ENCODE peak calls at places on chromosome 14, in nine cellular contexts. O is HCT116, C is HL-60, J is stomach, I is suprapubic skin, R is K562, S is GM12891, U is sigmoid colon, Y is GM23338. N is an unnamed sample.

GRCh38 chr14:89921896-89922548 is 32.5 kb downstream of the EFCAB11 start:
- DNase-seq in O (no peak), I (no peak), C (no peak), R (no peak), J (no peak), S (no peak), U (no peak), Y (no peak), N (no peak)

GRCh38 chr14:99752486-99753121 is 40.6 kb upstream of the EML1 start:
- DNase-seq in Y (no peak), R (no peak), C (no peak), O (no peak), U (no peak), J (no peak), S (no peak), I (no peak), N (no peak)

GRCh38 chr14:24368562-24369252 is 723 bp downstream of the NFATC4 start:
- DNase-seq in S (peak; percentile 72), O (no peak), R (peak; percentile 28), C (no peak), Y (peak; percentile 87), J (no peak), I (peak; percentile 87), U (peak; percentile 89), N (no peak)

GRCh38 chr14:100906420-100906819 is 2.9 kb upstream of the RTL1 start:
- DNase-seq in J (no peak), C (no peak), U (peak; percentile 57), I (no peak), Y (peak; percentile 70), O (no peak), R (peak; percentile 12), S (no peak), N (no peak)

GRCh38 chr14:72369106-72369505 is 436.9 kb downstream of the RGS6 start:
- DNase-seq in J (no peak), R (no peak), S (no peak), I (no peak), C (no peak), Y (no peak), O (no peak), U (no peak), N (no peak)

GRCh38 chr14:96582641-96582980 is 80.4 kb downstream of the PAPOLA start:
- DNase-seq in I (peak; percentile 47), C (no peak), U (no peak), R (no peak), J (no peak), S (no peak), Y (no peak), O (no peak), N (no peak)

GRCh38 chr14:23638414-23639047 is 2.4 kb downstream of the DHRS2 start:
- DNase-seq in U (no peak), S (no peak), R (no peak), O (no peak), C (no peak), I (no peak), Y (no peak), J (no peak), N (no peak)

GRCh38 chr14:81125536-81125935 is 95.2 kb downstream of the GTF2A1 start:
- DNase-seq in Y (no peak), C (no peak), I (no peak), O (no peak), J (no peak), S (no peak), U (no peak), R (no peak), N (no peak)

GRCh38 chr14:103370087-103370486 is 15.1 kb upstream of the MARK3 start:
- DNase-seq in I (no peak), J (no peak), R (no peak), O (no peak), U (peak; percentile 27), Y (no peak), S (no peak), C (no peak), N (no peak)

GRCh38 chr14:34713681-34714319 is 593 bp downstream of the CFL2 start:
- DNase-seq in R (peak; percentile 29), C (no peak), S (no peak), O (no peak), Y (peak; percentile 33), J (peak; percentile 27), I (no peak), U (peak; percentile 79), N (no peak)

GRCh38 chr14:41000350-41000749 is 606.3 kb upstream of the LRFN5 start:
- DNase-seq in I (no peak), R (no peak), U (no peak), O (no peak), C (no peak), S (no peak), J (no peak), Y (no peak), N (no peak)

GRCh38 chr14:52950898-52951729 is at the start of gene FERMT2:
- DNase-seq in S (peak; percentile 56), I (peak; percentile 89), Y (peak; percentile 95), R (peak; percentile 41), J (peak; percentile 86), O (peak; percentile 57), U (peak; percentile 96), C (no peak), N (no peak)

GRCh38 chr14:32230181-32230580 is 27.1 kb upstream of the RNU6-8 start:
- DNase-seq in U (no peak), R (no peak), S (no peak), I (no peak), Y (no peak), J (no peak), O (no peak), C (no peak), N (no peak)

GRCh38 chr14:54815016-54815415 is 87.6 kb downstream of the GCH1 start:
- DNase-seq in O (no peak), Y (no peak), U (no peak), R (no peak), C (no peak), I (no peak), J (no peak), S (no peak), N (no peak)

GRCh38 chr14:90454041-90455000 is 57.5 kb downstream of the CALM1 start:
- DNase-seq in C (no peak), J (peak; percentile 81), R (peak; percentile 76), S (no peak), O (peak; percentile 57), U (peak; percentile 91), I (no peak), Y (peak; percentile 98), N (no peak)

GRCh38 chr14:93788557-93789365 is 476 bp upstream of the PRIMA1 start:
- DNase-seq in S (peak; percentile 31), J (peak; percentile 58), C (no peak), Y (peak; percentile 78), O (no peak), R (no peak), I (no peak), U (peak; percentile 88), N (no peak)
- TF ChIP-seq POLR2AphosphoS5 in S (no peak), J (no peak), C (no peak), Y (peak; percentile 68), O (no peak), R (no peak), I (no peak), U (peak; percentile 70), N (no peak)

GRCh38 chr14:59262717-59263469 is 74.4 kb downstream of the DAAM1 start:
- DNase-seq in I (no peak), S (no peak), Y (peak; percentile 47), J (no peak), C (no peak), U (no peak), R (peak; percentile 6), O (no peak), N (no peak)
- TF ChIP-seq POLR2AphosphoS5 in I (no peak), S (no peak), Y (no peak), J (no peak), C (no peak), U (no peak), R (no peak), O (no peak), N (no peak)

GRCh38 chr14:93892505-93892839 is 34.7 kb upstream of the FAM181A start:
- DNase-seq in U (no peak), O (no peak), Y (no peak), S (no peak), C (no peak), J (no peak), I (no peak), R (no peak), N (no peak)

GRCh38 chr14:93892923-93893549 is 34.1 kb upstream of the FAM181A start:
- DNase-seq in R (peak; percentile 57), O (peak; percentile 35), I (peak; percentile 89), J (peak; percentile 82), Y (peak; percentile 84), S (peak; percentile 56), C (peak; percentile 17), U (peak; percentile 90), N (peak; percentile 41)

GRCh38 chr14:93891756-93892504 is 35.2 kb upstream of the FAM181A start:
- DNase-seq in U (no peak), J (no peak), O (no peak), Y (no peak), C (no peak), I (no peak), R (no peak), S (no peak), N (no peak)

GRCh38 chr14:93889739-93890138 is 37.4 kb upstream of the FAM181A start:
- DNase-seq in I (no peak), O (no peak), C (no peak), J (no peak), S (no peak), U (no peak), R (no peak), Y (no peak), N (no peak)

GRCh38 chr14:93888995-93889394 is 38.1 kb upstream of the FAM181A start:
- DNase-seq in I (no peak), U (no peak), O (no peak), R (no peak), S (no peak), C (no peak), Y (no peak), J (no peak), N (no peak)
- TF ChIP-seq POLR2AphosphoS5 in I (no peak), U (no peak), O (no peak), R (no peak), S (no peak), C (no peak), Y (no peak), J (no peak), N (no peak)

DNA sequence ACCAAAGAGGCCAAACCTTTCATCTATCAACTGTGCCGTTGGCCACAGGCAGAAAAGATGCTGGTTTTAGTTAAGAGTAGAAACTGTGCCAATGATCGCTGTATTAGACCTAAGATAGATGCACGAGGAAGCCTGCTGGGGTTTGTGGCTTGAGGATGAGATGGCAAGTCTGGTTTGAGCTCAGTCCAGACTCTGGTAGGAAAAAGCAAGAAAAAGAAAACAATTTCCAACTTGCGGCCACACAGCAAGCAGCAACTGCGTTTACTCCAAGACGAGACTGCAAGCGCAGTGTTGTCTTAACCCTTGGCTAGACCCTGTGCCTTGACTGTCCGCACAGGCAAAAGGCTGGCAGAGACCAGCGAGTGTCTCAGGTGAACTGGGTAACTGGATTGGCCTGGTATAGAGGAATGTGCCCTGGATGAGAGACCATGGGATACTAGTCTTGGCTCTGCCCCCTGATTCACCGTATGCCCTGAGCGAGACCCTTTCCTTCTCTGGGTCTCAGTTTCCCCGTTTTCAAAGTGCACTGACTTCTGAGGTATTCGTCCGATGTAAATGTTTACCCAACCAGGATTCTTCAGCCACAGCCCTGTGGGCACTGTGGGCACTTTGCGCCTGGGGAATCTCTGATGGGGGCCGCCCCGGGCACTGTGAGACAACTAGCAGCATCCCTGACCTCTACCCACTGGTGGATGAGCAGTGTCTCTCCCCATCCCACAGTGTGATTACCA is 113.4 kb downstream of the DICER1 start:
- DNase-seq in I (peak; percentile 65), R (no peak), S (no peak), C (no peak), Y (no peak), U (peak; percentile 37), J (no peak), O (no peak), N (no peak)
- TF ChIP-seq POLR2AphosphoS5 in I (no peak), R (no peak), S (no peak), C (no peak), Y (no peak), U (no peak), J (no peak), O (no peak), N (no peak)

N was measured in Panc1.